ENCODE peak calls at places on chromosome 19, in ten cellular contexts. S is heart right ventricle; A is osteoblast; G is lower lobe of right lung; H is effector memory CD4-positive, alpha-beta T cell; E is Peyer's patch; D is CD8-positive, alpha-beta memory T cell; O is uterus; Q is transverse colon; M is fibroblast of lung. T is an unnamed sample. For H3K27me3, the result is how much of the 10 kb centered on the place peaks cover.

GRCh38 chr19:15154002-15154612 is 46.7 kb downstream of the NOTCH3 start:
- DNase-seq in S (no peak), A (peak), G (no peak), H (no peak), E (peak), D (no peak), O (no peak), Q (peak), M (peak), T (no peak)

GRCh38 chr19:35346193-35347052 is 1.3 kb upstream of the FFAR1 start:
- DNase-seq in S (no peak), A (no peak), G (peak), H (peak), E (peak), D (peak), O (no peak), Q (peak), M (no peak), T (no peak)

GRCh38 chr19:45998834-45999233 is 3.6 kb downstream of the CCDC61 start:
- DNase-seq in S (no peak), A (no peak), G (no peak), H (no peak), E (no peak), D (no peak), O (no peak), Q (no peak), M (no peak), T (no peak)

GRCh38 chr19:11510444-11510843 is 4.8 kb upstream of the ZNF653 start:
- DNase-seq in S (no peak), A (no peak), G (no peak), H (no peak), E (no peak), D (no peak), O (no peak), Q (no peak), M (no peak), T (no peak)

GRCh38 chr19:3680939-3681338 is 19.3 kb downstream of the PIP5K1C start:
- DNase-seq in S (no peak), A (no peak), G (no peak), H (no peak), E (no peak), D (no peak), O (no peak), Q (no peak), M (no peak), T (no peak)

GRCh38 chr19:9849786-9850185 is 14.7 kb downstream of the PIN1 start:
- DNase-seq in S (no peak), A (no peak), G (no peak), H (no peak), E (no peak), D (no peak), O (no peak), Q (no peak), M (no peak), T (no peak)

GRCh38 chr19:53626941-53627340 is 4.9 kb upstream of the DPRX start:
- DNase-seq in S (no peak), A (no peak), G (no peak), H (no peak), E (no peak), D (no peak), O (no peak), Q (no peak), M (no peak), T (no peak)

GRCh38 chr19:56252699-56253422 is 19.7 kb upstream of the EDDM13 start:
- DNase-seq in S (peak), A (peak), G (peak), H (peak), E (peak), D (peak), O (peak), Q (peak), M (peak), T (peak)

GRCh38 chr19:19213822-19214558 is 2.2 kb downstream of the NCAN start:
- DNase-seq in S (no peak), A (peak), G (no peak), H (no peak), E (no peak), D (no peak), O (no peak), Q (no peak), M (no peak), T (no peak)

GRCh38 chr19:50476224-50476942 is at the start of the genes EMC10 and GARIN5A:
- DNase-seq in S (peak), A (peak), G (peak), H (peak), E (peak), D (peak), O (peak), Q (peak), M (peak), T (peak)

GRCh38 chr19:43432866-43433673 is 18.4 kb downstream of the TEX101 start:
- DNase-seq in S (peak), A (peak), G (peak), H (peak), E (peak), D (peak), O (peak), Q (peak), M (peak), T (no peak)

GRCh38 chr19:16778796-16779411 is 50.3 kb upstream of the SIN3B start:
- DNase-seq in S (peak), A (peak), G (peak), H (peak), E (peak), D (no peak), O (peak), Q (peak), M (peak), T (peak)

GRCh38 chr19:36421749-36422481 is 3.5 kb upstream of the ZFP82 start:
- DNase-seq in S (no peak), A (peak), G (no peak), H (no peak), E (no peak), D (no peak), O (no peak), Q (no peak), M (no peak), T (no peak)

GRCh38 chr19:55181740-55182139 is 1.7 kb upstream of the SYT5 start:
- DNase-seq in S (no peak), A (no peak), G (no peak), H (no peak), E (no peak), D (no peak), O (no peak), Q (no peak), M (no peak), T (no peak)

GRCh38 chr19:51980116-51980736 is 6.4 kb downstream of the ZNF350 start:
- DNase-seq in S (no peak), A (no peak), G (no peak), H (no peak), E (no peak), D (no peak), O (no peak), Q (no peak), M (no peak), T (no peak)

GRCh38 chr19:36097036-36097435 is 13.9 kb upstream of the OVOL3 start:
- DNase-seq in S (no peak), A (peak), G (no peak), H (no peak), E (no peak), D (no peak), O (no peak), Q (no peak), M (no peak), T (no peak)

GRCh38 chr19:15187026-15188007 is 13.5 kb downstream of the NOTCH3 start:
- DNase-seq in S (no peak), A (peak), G (no peak), H (no peak), E (no peak), D (no peak), O (no peak), Q (no peak), M (no peak), T (no peak)

GRCh38 chr19:13150919-13151604 is 851 bp downstream of the IER2 start:
- DNase-seq in S (peak), A (peak), G (no peak), H (no peak), E (peak), D (no peak), O (peak), Q (no peak), M (no peak), T (no peak)
- H3K4me3 ChIP-seq in S (peak), A (peak), G (peak), H (peak), E (peak), D (peak), O (peak), Q (peak), M (peak), T (peak)

DNA sequence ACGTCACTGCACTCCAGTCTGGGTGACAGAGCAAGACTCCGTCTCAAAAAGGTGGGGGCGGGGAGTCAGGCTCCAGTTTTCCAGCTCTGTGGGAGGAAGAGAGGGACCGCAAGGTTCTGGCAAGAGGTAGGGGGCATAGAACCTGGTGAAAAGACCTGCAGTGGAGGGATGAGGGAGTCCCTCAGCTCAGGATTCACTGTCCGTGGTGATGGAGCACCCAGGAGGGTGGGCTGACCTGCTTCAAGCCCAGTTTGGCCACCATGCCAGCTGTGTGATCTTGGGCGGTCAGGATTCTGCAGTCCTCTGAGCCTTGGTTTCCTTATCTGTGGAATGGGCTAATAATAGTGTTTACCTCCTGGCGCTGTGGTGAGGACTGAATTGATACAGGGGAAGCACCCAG is 21.2 kb downstream of the SLC8A2 start:
- DNase-seq in S (no peak), A (no peak), G (no peak), H (no peak), E (no peak), D (no peak), O (no peak), Q (no peak), M (no peak), T (no peak)
- H3K27me3 ChIP-seq in S (half or more), A (half or more), G (under half), H (under half), E (under half), D (under half), O (under half), Q (half or more), M (under half), T (under half)

GRCh38 chr19:40947114-40947513 is 44.0 kb upstream of the CYP2B6 start:
- DNase-seq in S (no peak), A (no peak), G (no peak), H (no peak), E (no peak), D (no peak), O (no peak), Q (no peak), M (no peak), T (no peak)
- H3K4me3 ChIP-seq in S (no peak), A (no peak), G (no peak), H (no peak), E (no peak), D (no peak), O (no peak), Q (no peak), M (no peak), T (no peak)

GRCh38 chr19:48393559-48394330 is at the start of gene GRIN2D:
- DNase-seq in S (no peak), A (peak), G (no peak), H (no peak), E (no peak), D (no peak), O (no peak), Q (peak), M (peak), T (no peak)
- H3K27me3 ChIP-seq in S (half or more), A (half or more), G (half or more), H (under half), E (under half), D (under half), O (under half), Q (half or more), M (under half), T (under half)

DNA sequence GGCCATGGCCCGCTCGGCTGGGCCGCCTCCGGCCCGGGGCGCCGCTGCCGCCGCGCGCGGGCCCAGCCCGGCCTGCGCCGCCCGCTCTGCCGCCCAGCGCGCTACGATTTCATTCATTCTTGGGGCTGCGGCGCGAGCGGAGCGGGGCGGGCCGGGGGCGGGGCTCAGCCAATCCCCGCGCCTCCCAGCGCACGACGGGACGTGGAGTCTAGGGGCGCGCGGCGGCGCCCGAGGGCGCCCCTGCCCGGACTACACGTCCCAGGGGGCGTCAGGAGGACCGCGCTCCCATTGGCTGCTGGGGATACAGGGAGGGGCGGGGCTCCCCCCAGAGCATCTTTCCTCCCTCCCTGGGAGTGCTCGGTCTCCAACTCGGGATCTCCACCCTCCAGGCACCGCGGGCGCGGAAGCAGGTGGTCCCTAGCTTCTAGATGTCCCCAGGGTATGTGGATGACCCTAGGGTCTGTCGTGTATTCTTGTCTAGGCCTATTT is 5.6 kb upstream of the DPF1 start:
- DNase-seq in S (peak), A (peak), G (no peak), H (peak), E (peak), D (peak), O (no peak), Q (peak), M (peak), T (peak)
- H3K4me3 ChIP-seq in S (peak), A (no peak), G (no peak), H (no peak), E (no peak), D (no peak), O (no peak), Q (no peak), M (no peak), T (peak)

DNA sequence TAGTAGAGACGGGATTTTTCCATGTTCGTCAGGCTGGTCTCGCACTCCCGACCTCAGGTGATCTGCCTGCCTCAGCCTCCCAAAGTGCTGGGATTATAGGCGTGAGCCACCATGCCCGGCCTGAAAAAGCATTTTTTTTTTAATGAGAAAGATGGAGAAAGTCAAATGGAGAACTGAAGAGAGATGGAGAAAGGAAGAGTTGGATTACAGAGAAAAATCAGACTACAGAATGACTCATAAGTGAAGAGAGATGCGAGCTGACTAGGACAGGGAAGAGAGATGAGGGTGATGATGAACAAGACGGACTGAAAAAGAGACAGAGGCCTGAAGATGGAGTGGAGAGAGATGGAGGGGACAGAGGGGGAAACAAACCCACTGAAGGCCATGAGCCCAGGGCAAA is 1.5 kb downstream of the DHX34 start:
- DNase-seq in S (no peak), A (peak), G (no peak), H (no peak), E (no peak), D (no peak), O (no peak), Q (no peak), M (no peak), T (no peak)
- H3K27me3 ChIP-seq in S (under half), A (under half), G (under half), H (under half), E (under half), D (under half), O (under half), Q (under half), M (under half), T (under half)

DNA sequence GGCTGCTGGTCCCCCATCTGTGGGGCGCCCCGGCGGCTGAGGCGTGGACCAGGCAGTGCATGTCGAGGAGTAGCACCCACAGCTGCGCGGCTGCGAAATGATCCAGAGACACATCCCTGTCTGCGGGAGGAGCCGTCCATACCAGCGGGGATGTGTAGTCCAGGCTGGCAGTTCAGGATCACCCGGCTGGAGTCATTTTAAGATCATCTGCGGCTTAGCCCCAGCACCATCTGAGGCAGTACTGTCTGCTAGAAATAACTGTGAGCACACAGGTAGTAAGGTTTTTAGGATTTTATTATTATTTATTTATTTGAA is 3.1 kb downstream of the ADAT3 start:
- DNase-seq in S (no peak), A (peak), G (peak), H (no peak), E (no peak), D (no peak), O (no peak), Q (no peak), M (no peak), T (no peak)
- H3K4me3 ChIP-seq in S (no peak), A (no peak), G (peak), H (no peak), E (no peak), D (no peak), O (no peak), Q (peak), M (no peak), T (no peak)

DNA sequence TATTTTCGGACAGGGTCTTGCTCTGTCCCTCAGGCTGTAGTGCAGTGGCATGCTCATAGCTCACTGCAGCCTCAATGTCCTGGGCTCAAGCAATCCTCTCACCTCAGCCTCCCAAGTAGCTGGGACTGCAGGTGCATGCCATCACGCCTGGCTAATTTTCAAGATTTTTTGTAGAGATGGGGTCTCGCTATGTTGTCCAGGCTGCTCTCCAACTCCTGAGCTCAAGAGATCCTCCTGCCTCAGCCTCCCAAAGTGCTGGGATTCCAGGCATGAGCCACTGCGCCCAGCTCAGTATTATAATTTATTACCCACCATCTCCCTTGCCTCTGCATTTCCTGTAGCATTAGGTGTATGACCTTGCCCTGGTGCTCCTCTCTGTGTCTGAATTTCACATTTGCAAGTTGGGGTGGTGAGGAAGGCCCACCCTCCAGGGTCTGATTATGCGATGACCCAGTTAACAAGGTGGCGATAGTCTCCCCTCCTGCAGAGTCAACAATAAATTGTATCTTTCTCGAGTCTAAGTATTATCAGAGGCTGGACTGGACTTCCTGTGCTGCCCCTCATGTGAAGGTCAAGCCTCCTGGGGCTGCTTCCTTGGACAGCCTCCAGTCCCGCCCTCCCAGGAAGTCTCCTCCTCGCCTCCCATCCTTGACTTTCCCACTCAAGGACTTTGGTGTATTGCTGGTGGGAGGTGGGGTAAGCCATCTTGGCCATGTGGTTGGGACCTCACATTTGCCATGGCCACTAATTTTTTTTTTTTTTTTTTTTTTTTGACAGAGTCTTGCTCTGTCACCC is 1.5 kb upstream of the TUBB4A start:
- DNase-seq in S (peak), A (peak), G (no peak), H (no peak), E (no peak), D (no peak), O (no peak), Q (no peak), M (no peak), T (no peak)
- H3K27me3 ChIP-seq in S (half or more), A (under half), G (under half), H (under half), E (under half), D (under half), O (under half), Q (under half), M (under half), T (under half)

DNA sequence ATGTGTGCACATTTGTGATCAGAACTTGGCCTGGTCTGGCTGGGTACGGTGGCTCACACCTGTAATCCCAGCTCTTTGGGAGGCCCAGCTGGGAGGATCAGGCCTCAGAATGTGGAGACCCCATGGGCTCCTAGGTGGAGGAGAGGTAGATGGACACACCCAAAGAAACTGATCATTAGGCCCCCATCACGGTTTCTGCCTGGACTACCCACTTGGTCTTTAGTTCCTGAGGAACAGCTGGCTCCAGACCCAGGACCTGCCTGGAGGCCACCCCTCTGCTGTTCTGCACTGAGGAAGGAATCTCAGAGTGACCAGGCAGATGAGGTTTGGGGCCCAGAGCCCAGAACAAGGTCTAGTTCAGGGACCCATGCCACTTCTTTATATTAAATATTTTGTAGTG is 1.5 kb downstream of the CBLC start:
- DNase-seq in S (no peak), A (peak), G (no peak), H (no peak), E (no peak), D (no peak), O (no peak), Q (no peak), M (no peak), T (no peak)
- H3K4me3 ChIP-seq in S (no peak), A (no peak), G (no peak), H (no peak), E (no peak), D (no peak), O (no peak), Q (no peak), M (no peak), T (no peak)

T was measured in AG04450.